ENCODE peak calls at places on chromosomes 5 and 9, in ten cellular contexts. One of them, this sample, is unnamed.

GRCh38 chr9:133514475-133515239 is 10.1 kb downstream of the MYMK start:
- DNase-seq in SW 1271: no peak
- DNase-seq in ELR: no peak
- DNase-seq in NCI-H1092 treated with DMSO at 0.1 percent for 48 hours: peak
- DNase-seq in stimulated activated CD8-positive, alpha-beta memory T cell treated with anti-CD3 and anti-CD28 coated beads, Interleukin-2, amount 100 ng/mL, for 1 hour: no peak
- DNase-seq in HS-27A: no peak
- DNase-seq in retinal pigment epithelial cell: no peak
- DNase-seq in naive B cell: no peak
- DNase-seq in dermis microvascular lymphatic vessel endothelial cell: no peak
- DNase-seq in CD4-positive, alpha-beta memory T cell: no peak
- DNase-seq in this sample: no peak

GRCh38 chr9:117644607-117645244 is 59.5 kb upstream of the TLR4 start:
- DNase-seq in ELR: peak
- DNase-seq in CD4-positive, alpha-beta memory T cell: peak
- DNase-seq in NCI-H1092 treated with DMSO at 0.1 percent for 48 hours: peak
- DNase-seq in naive B cell: peak
- DNase-seq in stimulated activated CD8-positive, alpha-beta memory T cell treated with anti-CD3 and anti-CD28 coated beads, Interleukin-2, amount 100 ng/mL, for 1 hour: peak
- DNase-seq in HS-27A: peak
- DNase-seq in retinal pigment epithelial cell: no peak
- DNase-seq in dermis microvascular lymphatic vessel endothelial cell: peak
- DNase-seq in SW 1271: peak
- DNase-seq in this sample: peak

GRCh38 chr9:131697908-131698714 is 41.8 kb downstream of the RAPGEF1 start:
- DNase-seq in ELR: no peak
- DNase-seq in stimulated activated CD8-positive, alpha-beta memory T cell treated with anti-CD3 and anti-CD28 coated beads, Interleukin-2, amount 100 ng/mL, for 1 hour: no peak
- DNase-seq in retinal pigment epithelial cell: no peak
- DNase-seq in CD4-positive, alpha-beta memory T cell: no peak
- DNase-seq in SW 1271: no peak
- DNase-seq in dermis microvascular lymphatic vessel endothelial cell: no peak
- DNase-seq in NCI-H1092 treated with DMSO at 0.1 percent for 48 hours: no peak
- DNase-seq in naive B cell: no peak
- DNase-seq in HS-27A: no peak
- DNase-seq in this sample: no peak

GRCh38 chr5:178277346-178277745 is 44.7 kb upstream of the PHYKPL start:
- DNase-seq in stimulated activated CD8-positive, alpha-beta memory T cell treated with anti-CD3 and anti-CD28 coated beads, Interleukin-2, amount 100 ng/mL, for 1 hour: no peak
- DNase-seq in naive B cell: no peak
- DNase-seq in SW 1271: no peak
- DNase-seq in HS-27A: no peak
- DNase-seq in ELR: no peak
- DNase-seq in NCI-H1092 treated with DMSO at 0.1 percent for 48 hours: no peak
- DNase-seq in CD4-positive, alpha-beta memory T cell: no peak
- DNase-seq in retinal pigment epithelial cell: no peak
- DNase-seq in dermis microvascular lymphatic vessel endothelial cell: no peak
- DNase-seq in this sample: no peak

GRCh38 chr9:25421560-25421959 is 256.7 kb downstream of the TUSC1 start:
- DNase-seq in naive B cell: no peak
- DNase-seq in SW 1271: no peak
- DNase-seq in dermis microvascular lymphatic vessel endothelial cell: no peak
- DNase-seq in HS-27A: no peak
- DNase-seq in ELR: no peak
- DNase-seq in NCI-H1092 treated with DMSO at 0.1 percent for 48 hours: no peak
- DNase-seq in CD4-positive, alpha-beta memory T cell: no peak
- DNase-seq in retinal pigment epithelial cell: no peak
- DNase-seq in stimulated activated CD8-positive, alpha-beta memory T cell treated with anti-CD3 and anti-CD28 coated beads, Interleukin-2, amount 100 ng/mL, for 1 hour: no peak
- DNase-seq in this sample: no peak

GRCh38 chr9:112540800-112541199 is 54.2 kb downstream of the KIAA1958 start:
- DNase-seq in naive B cell: no peak
- DNase-seq in stimulated activated CD8-positive, alpha-beta memory T cell treated with anti-CD3 and anti-CD28 coated beads, Interleukin-2, amount 100 ng/mL, for 1 hour: no peak
- DNase-seq in HS-27A: no peak
- DNase-seq in dermis microvascular lymphatic vessel endothelial cell: no peak
- DNase-seq in ELR: peak
- DNase-seq in NCI-H1092 treated with DMSO at 0.1 percent for 48 hours: no peak
- DNase-seq in SW 1271: no peak
- DNase-seq in retinal pigment epithelial cell: no peak
- DNase-seq in CD4-positive, alpha-beta memory T cell: no peak
- DNase-seq in this sample: no peak

GRCh38 chr5:13658761-13659160 is 285.7 kb downstream of the DNAH5 start:
- DNase-seq in dermis microvascular lymphatic vessel endothelial cell: no peak
- DNase-seq in stimulated activated CD8-positive, alpha-beta memory T cell treated with anti-CD3 and anti-CD28 coated beads, Interleukin-2, amount 100 ng/mL, for 1 hour: no peak
- DNase-seq in SW 1271: no peak
- DNase-seq in retinal pigment epithelial cell: no peak
- DNase-seq in HS-27A: no peak
- DNase-seq in NCI-H1092 treated with DMSO at 0.1 percent for 48 hours: no peak
- DNase-seq in ELR: no peak
- DNase-seq in naive B cell: no peak
- DNase-seq in CD4-positive, alpha-beta memory T cell: no peak
- DNase-seq in this sample: no peak

GRCh38 chr9:37430841-37431597 is 8.5 kb downstream of the GRHPR start:
- DNase-seq in dermis microvascular lymphatic vessel endothelial cell: no peak
- DNase-seq in NCI-H1092 treated with DMSO at 0.1 percent for 48 hours: no peak
- DNase-seq in CD4-positive, alpha-beta memory T cell: no peak
- DNase-seq in SW 1271: no peak
- DNase-seq in naive B cell: no peak
- DNase-seq in retinal pigment epithelial cell: no peak
- DNase-seq in HS-27A: no peak
- DNase-seq in stimulated activated CD8-positive, alpha-beta memory T cell treated with anti-CD3 and anti-CD28 coated beads, Interleukin-2, amount 100 ng/mL, for 1 hour: no peak
- DNase-seq in ELR: no peak
- DNase-seq in this sample: peak

GRCh38 chr5:67343835-67344234 is 147.2 kb upstream of the CD180 start:
- DNase-seq in dermis microvascular lymphatic vessel endothelial cell: no peak
- DNase-seq in naive B cell: no peak
- DNase-seq in retinal pigment epithelial cell: no peak
- DNase-seq in HS-27A: no peak
- DNase-seq in ELR: no peak
- DNase-seq in SW 1271: no peak
- DNase-seq in CD4-positive, alpha-beta memory T cell: no peak
- DNase-seq in NCI-H1092 treated with DMSO at 0.1 percent for 48 hours: no peak
- DNase-seq in stimulated activated CD8-positive, alpha-beta memory T cell treated with anti-CD3 and anti-CD28 coated beads, Interleukin-2, amount 100 ng/mL, for 1 hour: no peak
- DNase-seq in this sample: no peak

GRCh38 chr9:114000671-114001409 is 77.3 kb downstream of the AMBP start:
- DNase-seq in CD4-positive, alpha-beta memory T cell: no peak
- DNase-seq in NCI-H1092 treated with DMSO at 0.1 percent for 48 hours: no peak
- DNase-seq in naive B cell: no peak
- DNase-seq in ELR: no peak
- DNase-seq in stimulated activated CD8-positive, alpha-beta memory T cell treated with anti-CD3 and anti-CD28 coated beads, Interleukin-2, amount 100 ng/mL, for 1 hour: no peak
- DNase-seq in HS-27A: no peak
- DNase-seq in dermis microvascular lymphatic vessel endothelial cell: no peak
- DNase-seq in retinal pigment epithelial cell: no peak
- DNase-seq in SW 1271: no peak
- DNase-seq in this sample: no peak

GRCh38 chr5:57627661-57628060 is 145.1 kb upstream of the ACTBL2 start:
- DNase-seq in CD4-positive, alpha-beta memory T cell: no peak
- DNase-seq in NCI-H1092 treated with DMSO at 0.1 percent for 48 hours: no peak
- DNase-seq in stimulated activated CD8-positive, alpha-beta memory T cell treated with anti-CD3 and anti-CD28 coated beads, Interleukin-2, amount 100 ng/mL, for 1 hour: no peak
- DNase-seq in SW 1271: no peak
- DNase-seq in naive B cell: no peak
- DNase-seq in retinal pigment epithelial cell: no peak
- DNase-seq in HS-27A: no peak
- DNase-seq in ELR: no peak
- DNase-seq in dermis microvascular lymphatic vessel endothelial cell: no peak
- DNase-seq in this sample: peak

GRCh38 chr5:10677533-10677932 is 83.5 kb downstream of the DAP start:
- DNase-seq in NCI-H1092 treated with DMSO at 0.1 percent for 48 hours: no peak
- DNase-seq in ELR: no peak
- DNase-seq in CD4-positive, alpha-beta memory T cell: no peak
- DNase-seq in SW 1271: no peak
- DNase-seq in HS-27A: no peak
- DNase-seq in dermis microvascular lymphatic vessel endothelial cell: no peak
- DNase-seq in stimulated activated CD8-positive, alpha-beta memory T cell treated with anti-CD3 and anti-CD28 coated beads, Interleukin-2, amount 100 ng/mL, for 1 hour: no peak
- DNase-seq in naive B cell: no peak
- DNase-seq in retinal pigment epithelial cell: no peak
- DNase-seq in this sample: no peak

GRCh38 chr9:21728781-21729180 is 73.7 kb upstream of the MTAP start:
- DNase-seq in naive B cell: no peak
- DNase-seq in stimulated activated CD8-positive, alpha-beta memory T cell treated with anti-CD3 and anti-CD28 coated beads, Interleukin-2, amount 100 ng/mL, for 1 hour: no peak
- DNase-seq in dermis microvascular lymphatic vessel endothelial cell: no peak
- DNase-seq in NCI-H1092 treated with DMSO at 0.1 percent for 48 hours: no peak
- DNase-seq in ELR: peak
- DNase-seq in retinal pigment epithelial cell: no peak
- DNase-seq in SW 1271: no peak
- DNase-seq in HS-27A: no peak
- DNase-seq in CD4-positive, alpha-beta memory T cell: no peak
- DNase-seq in this sample: no peak

GRCh38 chr5:122909470-122910100 is 64.2 kb downstream of the SNX24 start:
- DNase-seq in retinal pigment epithelial cell: no peak
- DNase-seq in dermis microvascular lymphatic vessel endothelial cell: no peak
- DNase-seq in naive B cell: no peak
- DNase-seq in CD4-positive, alpha-beta memory T cell: no peak
- DNase-seq in stimulated activated CD8-positive, alpha-beta memory T cell treated with anti-CD3 and anti-CD28 coated beads, Interleukin-2, amount 100 ng/mL, for 1 hour: no peak
- DNase-seq in NCI-H1092 treated with DMSO at 0.1 percent for 48 hours: no peak
- DNase-seq in SW 1271: no peak
- DNase-seq in ELR: no peak
- DNase-seq in HS-27A: no peak
- DNase-seq in this sample: no peak

GRCh38 chr5:73615085-73615484 is 10.9 kb upstream of the ARHGEF28 start:
- DNase-seq in dermis microvascular lymphatic vessel endothelial cell: no peak
- DNase-seq in SW 1271: no peak
- DNase-seq in NCI-H1092 treated with DMSO at 0.1 percent for 48 hours: no peak
- DNase-seq in ELR: peak
- DNase-seq in CD4-positive, alpha-beta memory T cell: no peak
- DNase-seq in naive B cell: no peak
- DNase-seq in stimulated activated CD8-positive, alpha-beta memory T cell treated with anti-CD3 and anti-CD28 coated beads, Interleukin-2, amount 100 ng/mL, for 1 hour: no peak
- DNase-seq in retinal pigment epithelial cell: no peak
- DNase-seq in HS-27A: no peak
- DNase-seq in this sample: no peak

GRCh38 chr5:41835625-41836024 is 34.6 kb downstream of the OXCT1 start:
- DNase-seq in SW 1271: peak
- DNase-seq in NCI-H1092 treated with DMSO at 0.1 percent for 48 hours: no peak
- DNase-seq in ELR: peak
- DNase-seq in CD4-positive, alpha-beta memory T cell: no peak
- DNase-seq in stimulated activated CD8-positive, alpha-beta memory T cell treated with anti-CD3 and anti-CD28 coated beads, Interleukin-2, amount 100 ng/mL, for 1 hour: no peak
- DNase-seq in HS-27A: peak
- DNase-seq in naive B cell: no peak
- DNase-seq in dermis microvascular lymphatic vessel endothelial cell: peak
- DNase-seq in retinal pigment epithelial cell: peak
- DNase-seq in this sample: peak

GRCh38 chr9:87494970-87495471 is 2.6 kb upstream of the DAPK1 start:
- DNase-seq in stimulated activated CD8-positive, alpha-beta memory T cell treated with anti-CD3 and anti-CD28 coated beads, Interleukin-2, amount 100 ng/mL, for 1 hour: no peak
- DNase-seq in SW 1271: no peak
- DNase-seq in NCI-H1092 treated with DMSO at 0.1 percent for 48 hours: no peak
- DNase-seq in CD4-positive, alpha-beta memory T cell: no peak
- DNase-seq in HS-27A: no peak
- DNase-seq in ELR: no peak
- DNase-seq in dermis microvascular lymphatic vessel endothelial cell: no peak
- DNase-seq in naive B cell: no peak
- DNase-seq in retinal pigment epithelial cell: no peak
- DNase-seq in this sample: peak

GRCh38 chr5:75050415-75050814 is 1.9 kb downstream of the GCNT4 start:
- DNase-seq in dermis microvascular lymphatic vessel endothelial cell: no peak
- DNase-seq in HS-27A: no peak
- DNase-seq in stimulated activated CD8-positive, alpha-beta memory T cell treated with anti-CD3 and anti-CD28 coated beads, Interleukin-2, amount 100 ng/mL, for 1 hour: no peak
- DNase-seq in naive B cell: no peak
- DNase-seq in CD4-positive, alpha-beta memory T cell: no peak
- DNase-seq in ELR: peak
- DNase-seq in NCI-H1092 treated with DMSO at 0.1 percent for 48 hours: no peak
- DNase-seq in retinal pigment epithelial cell: no peak
- DNase-seq in SW 1271: peak
- DNase-seq in this sample: peak

GRCh38 chr5:91225848-91226686 is 157.1 kb downstream of the ARRDC3 start:
- DNase-seq in NCI-H1092 treated with DMSO at 0.1 percent for 48 hours: peak
- DNase-seq in SW 1271: peak
- DNase-seq in HS-27A: no peak
- DNase-seq in retinal pigment epithelial cell: no peak
- DNase-seq in ELR: peak
- DNase-seq in stimulated activated CD8-positive, alpha-beta memory T cell treated with anti-CD3 and anti-CD28 coated beads, Interleukin-2, amount 100 ng/mL, for 1 hour: peak
- DNase-seq in CD4-positive, alpha-beta memory T cell: peak
- DNase-seq in naive B cell: peak
- DNase-seq in dermis microvascular lymphatic vessel endothelial cell: no peak
- DNase-seq in this sample: peak